ENCODE peak calls at places on chromosomes 2 and 18, in five cellular contexts. C is body of pancreas, L is upper lobe of left lung, F is suprapubic skin, V is breast epithelium. D is an unnamed sample.
A peak's percentile ranks its signal among the peaks of the same experiment; 100 is the strongest.

GRCh38 chr2:165637396-165637795 is 156.7 kb downstream of the GALNT3 start:
- DNase-seq in V (no peak), F (no peak), L (no peak), C (no peak), D (no peak)

GRCh38 chr2:70627499-70627898 is 73.9 kb upstream of the TGFA start:
- DNase-seq in C (no peak), F (no peak), L (no peak), V (no peak), D (peak; percentile 79)

GRCh38 chr2:133194777-133195335 is 373.4 kb downstream of the NCKAP5 start:
- DNase-seq in L (no peak), F (no peak), C (no peak), V (no peak), D (no peak)

GRCh38 chr18:76274470-76275289 is 220.4 kb downstream of the ZNF516 start:
- DNase-seq in C (no peak), L (no peak), F (no peak), V (no peak), D (no peak)

GRCh38 chr2:171316220-171316619 is 117.6 kb downstream of the METTL8 start:
- DNase-seq in V (no peak), C (no peak), F (no peak), L (no peak), D (no peak)

GRCh38 chr2:217030081-217030480 is 170.2 kb upstream of the TNP1 start:
- DNase-seq in V (no peak), L (no peak), C (no peak), F (no peak), D (no peak)

GRCh38 chr18:77059294-77059916 is 73.2 kb downstream of the MBP start:
- DNase-seq in V (no peak), C (no peak), F (no peak), L (no peak), D (peak; percentile 89)

GRCh38 chr18:57845468-57846103 is 42.5 kb upstream of the ATP8B1 start:
- DNase-seq in V (no peak), L (no peak), C (no peak), F (no peak), D (peak; percentile 58)

GRCh38 chr2:38092196-38092902 is 16.4 kb upstream of the CYP1B1 start:
- DNase-seq in L (no peak), C (no peak), F (no peak), V (no peak), D (no peak)

GRCh38 chr2:20604957-20605381 is 45.9 kb downstream of the HS1BP3 start:
- DNase-seq in V (peak; percentile 37), F (peak; percentile 72), C (no peak), L (peak; percentile 19), D (no peak)

GRCh38 chr2:128941676-128942075 is 623.0 kb upstream of the HS6ST1 start:
- DNase-seq in C (peak; percentile 84), V (no peak), L (no peak), F (no peak), D (no peak)

GRCh38 chr2:164954954-164955701 is at the start of gene SLC38A11:
- DNase-seq in V (no peak), F (no peak), C (peak; percentile 40), L (no peak), D (peak; percentile 44)

GRCh38 chr2:108407864-108408729 is 30.3 kb downstream of the SULT1C4 start:
- DNase-seq in F (no peak), V (no peak), L (no peak), C (no peak), D (no peak)

GRCh38 chr18:9619545-9619944 is 5.2 kb upstream of the PPP4R1 start:
- DNase-seq in V (no peak), C (no peak), L (no peak), F (no peak), D (no peak)

GRCh38 chr2:10721344-10722251 is at the start of gene ATP6V1C2:
- DNase-seq in F (no peak), C (peak; percentile 36), V (no peak), L (peak; percentile 65), D (no peak)

GRCh38 chr2:150971910-150972309 is 289.8 kb downstream of the RBM43 start:
- DNase-seq in V (no peak), C (no peak), F (no peak), L (no peak), D (no peak)

GRCh38 chr2:80499095-80499494 is 194.5 kb upstream of the LRRTM1 start:
- DNase-seq in F (no peak), C (no peak), L (peak; percentile 22), V (no peak), D (no peak)

GRCh38 chr2:148545387-148546256 is 98.9 kb upstream of the EPC2 start:
- DNase-seq in L (no peak), C (no peak), V (no peak), F (no peak), D (no peak)

GRCh38 chr2:177724398-177725287 is 332.1 kb downstream of the AGPS start:
- DNase-seq in F (no peak), V (no peak), C (peak; percentile 44), L (peak; percentile 26), D (peak; percentile 56)

GRCh38 chr2:64750001-64750816 is 96.5 kb upstream of the SERTAD2 start:
- DNase-seq in V (peak; percentile 63), L (peak; percentile 79), C (peak; percentile 64), F (peak; percentile 84), D (peak; percentile 53)

DNA sequence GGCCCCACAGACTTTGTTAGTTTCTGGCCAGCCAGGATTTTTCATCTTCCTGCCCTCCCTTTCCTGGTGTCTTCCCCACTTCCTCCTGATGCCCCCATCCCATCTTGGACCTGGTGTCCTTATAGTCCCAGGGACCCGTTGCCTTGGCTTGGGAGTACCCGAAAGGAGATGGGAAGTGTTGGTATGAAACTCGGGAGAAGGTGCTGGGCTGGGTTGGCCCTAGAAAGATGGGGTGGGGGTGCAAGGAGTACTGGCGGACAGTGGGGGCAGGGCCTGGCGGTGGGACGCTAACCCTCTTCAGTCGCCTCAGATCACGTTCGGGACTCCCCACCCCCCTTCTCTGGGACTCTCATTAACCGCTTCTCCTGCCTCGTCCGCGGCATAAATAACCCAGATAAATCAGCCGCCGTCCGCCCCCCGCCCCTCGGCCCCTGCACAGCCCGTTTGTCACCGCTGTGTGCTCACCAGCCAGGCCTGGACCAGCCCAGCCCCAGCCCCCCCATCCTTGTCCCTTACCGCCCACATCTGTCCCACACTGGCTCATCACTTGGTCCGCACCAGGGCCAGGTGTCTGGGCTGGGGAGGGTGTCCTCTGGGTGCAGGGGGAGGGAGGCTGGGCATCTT is 3.7 kb upstream of the ASIC4 start:
- DNase-seq in F (no peak), C (no peak), V (no peak), L (no peak), D (peak; percentile 35)
- TF ChIP-seq POLR2A in F (no peak), C (no peak), V (no peak), L (no peak), D (no peak)

GRCh38 chr18:25278415-25278814 is 73.6 kb downstream of the ZNF521 start:
- DNase-seq in C (no peak), V (no peak), L (no peak), F (no peak), D (peak; percentile 30)

GRCh38 chr18:25279133-25279532 is 72.8 kb downstream of the ZNF521 start:
- DNase-seq in F (no peak), C (no peak), L (no peak), V (no peak), D (no peak)

GRCh38 chr18:25274900-25275299 is 77.1 kb downstream of the ZNF521 start:
- DNase-seq in L (no peak), C (no peak), F (no peak), V (no peak), D (no peak)

GRCh38 chr18:25279556-25279955 is 72.4 kb downstream of the ZNF521 start:
- DNase-seq in F (no peak), C (no peak), L (no peak), V (no peak), D (no peak)

GRCh38 chr18:25275414-25276001 is 76.5 kb downstream of the ZNF521 start:
- DNase-seq in F (no peak), C (no peak), V (no peak), L (no peak), D (no peak)
- TF ChIP-seq POLR2A in F (no peak), C (no peak), V (no peak), L (no peak), D (no peak)

DNA sequence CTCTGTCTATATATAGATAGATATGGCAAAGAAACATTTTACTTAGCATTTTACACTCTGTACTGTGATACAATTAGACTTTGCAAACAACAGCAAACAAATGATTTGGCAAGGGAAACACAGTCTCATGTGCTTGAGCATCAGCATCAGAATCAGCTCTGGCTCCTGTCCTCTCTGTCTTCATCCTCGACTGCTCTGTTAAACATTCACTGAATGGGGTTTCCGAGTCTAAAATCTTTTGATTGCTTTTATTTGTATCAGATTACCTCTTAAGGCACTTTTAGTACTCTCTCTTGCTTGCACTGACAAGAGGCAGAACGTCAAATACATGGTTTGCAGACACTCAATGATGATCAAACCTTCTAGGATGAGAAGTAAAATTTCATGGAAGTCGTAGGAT is 176.9 kb upstream of the LRP1B start:
- DNase-seq in V (no peak), L (no peak), C (no peak), F (no peak), D (no peak)
- TF ChIP-seq POLR2A in V (no peak), L (no peak), C (no peak), F (no peak), D (no peak)

DNA sequence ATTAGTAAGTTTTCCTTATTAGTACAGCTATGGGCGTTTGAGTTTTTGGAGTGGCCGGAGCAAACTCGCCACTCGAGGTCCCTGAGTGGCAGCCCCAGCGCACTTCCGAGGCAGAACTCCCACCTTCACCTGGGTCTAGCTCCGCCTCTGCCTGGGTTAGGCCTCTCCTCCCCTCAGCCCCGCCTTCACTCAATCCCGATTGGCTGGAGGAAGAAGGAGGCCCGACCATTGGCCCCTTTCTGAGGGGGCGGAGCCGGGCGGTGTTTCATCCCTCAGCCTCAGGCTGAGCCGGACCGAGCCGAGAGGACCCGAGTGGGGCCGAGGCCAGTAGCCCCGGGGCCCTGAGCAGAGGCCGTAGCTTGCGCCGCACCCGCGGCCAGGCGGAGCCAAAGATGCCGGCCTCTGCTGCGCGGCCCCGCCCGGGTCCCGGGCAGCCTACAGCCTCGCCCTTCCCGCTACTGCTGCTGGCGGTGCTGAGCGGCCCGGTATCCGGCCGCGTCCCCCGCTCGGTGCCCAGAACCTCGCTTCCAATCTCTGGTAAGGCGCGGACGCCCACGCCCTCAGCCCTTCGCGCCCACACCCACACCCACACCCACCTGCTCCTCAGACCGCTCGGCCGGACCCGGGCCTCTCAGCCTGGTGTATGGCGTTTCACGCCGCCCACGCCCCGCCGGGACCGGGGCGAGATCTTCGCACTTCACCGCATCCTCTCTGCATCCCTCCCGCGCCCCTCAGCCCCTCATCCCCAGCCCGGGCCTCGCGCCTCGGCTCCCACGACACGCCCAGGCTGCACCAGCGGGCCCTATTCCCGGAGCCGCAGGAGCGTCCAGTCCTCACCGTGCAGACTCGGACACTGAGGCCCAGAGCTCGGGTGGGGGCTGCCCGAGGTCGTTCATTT is at the start of gene SEMA4F:
- DNase-seq in F (peak; percentile 96), L (peak; percentile 97), C (peak; percentile 97), V (peak; percentile 96), D (peak; percentile 83)
- TF ChIP-seq POLR2A in F (no peak), L (peak; percentile 75), C (peak; percentile 60), V (no peak), D (no peak)

GRCh38 chr2:27445155-27445554 is 3.0 kb downstream of the KRTCAP3 start:
- DNase-seq in L (no peak), F (no peak), C (no peak), V (no peak), D (no peak)

GRCh38 chr2:27442981-27443323 is 771 bp downstream of the KRTCAP3 start:
- DNase-seq in L (peak; percentile 23), F (no peak), C (peak; percentile 30), V (no peak), D (peak; percentile 60)

GRCh38 chr2:27442282-27442980 is at the start of gene KRTCAP3:
- DNase-seq in V (peak; percentile 72), L (peak; percentile 75), C (peak; percentile 88), F (no peak), D (peak; percentile 66)

GRCh38 chr2:27441958-27442281 is 261 bp upstream of the KRTCAP3 start:
- DNase-seq in F (no peak), V (peak; percentile 52), C (no peak), L (no peak), D (peak; percentile 55)

GRCh38 chr2:27441226-27441926 is 805 bp upstream of the KRTCAP3 start:
- DNase-seq in F (no peak), L (no peak), C (no peak), V (no peak), D (peak; percentile 97)
- TF ChIP-seq POLR2A in F (no peak), L (no peak), C (no peak), V (no peak), D (peak; percentile 74)

D was measured in erythroblast.